ENCODE peak calls at places on chromosomes 13 and 19, in five cellular contexts. K, D, H, P and X are unnamed samples.

GRCh38 chr19:35388277-35389054 is 17.6 kb downstream of the GPR42 start:
- DNase-seq in H (no peak), K (no peak), P (no peak), D (no peak), X (no peak)

GRCh38 chr13:62767473-62767872 is 1351.8 kb upstream of the PCDH20 start:
- DNase-seq in P (no peak), D (no peak), K (no peak), H (no peak), X (no peak)

GRCh38 chr13:20198781-20199180 is 6.0 kb upstream of the GJB2 start:
- DNase-seq in K (no peak), H (no peak), P (no peak), D (peak; percentile 84), X (no peak)

GRCh38 chr13:31850041-31850440 is 110.7 kb downstream of the RXFP2 start:
- DNase-seq in H (no peak), D (no peak), K (no peak), P (no peak), X (no peak)

GRCh38 chr19:44571830-44572661 is 41.3 kb upstream of the IGSF23 start:
- DNase-seq in H (no peak), K (no peak), D (no peak), P (no peak), X (no peak)

GRCh38 chr13:41295973-41296372 is 15.1 kb upstream of the NAA16 start:
- DNase-seq in H (no peak), D (no peak), K (no peak), P (no peak), X (no peak)

GRCh38 chr13:107185889-107186288 is 618.0 kb upstream of the ARGLU1 start:
- DNase-seq in D (peak; percentile 61), P (no peak), K (no peak), H (no peak), X (no peak)

GRCh38 chr19:38265213-38265861 is 964 bp downstream of the SPINT2 start:
- DNase-seq in H (no peak), D (peak; percentile 33), K (peak; percentile 56), P (no peak), X (peak; percentile 61)

GRCh38 chr19:39032164-39032918 is at the start of gene FBXO27:
- DNase-seq in H (no peak), D (peak; percentile 21), K (no peak), P (peak; percentile 72), X (peak; percentile 92)

DNA sequence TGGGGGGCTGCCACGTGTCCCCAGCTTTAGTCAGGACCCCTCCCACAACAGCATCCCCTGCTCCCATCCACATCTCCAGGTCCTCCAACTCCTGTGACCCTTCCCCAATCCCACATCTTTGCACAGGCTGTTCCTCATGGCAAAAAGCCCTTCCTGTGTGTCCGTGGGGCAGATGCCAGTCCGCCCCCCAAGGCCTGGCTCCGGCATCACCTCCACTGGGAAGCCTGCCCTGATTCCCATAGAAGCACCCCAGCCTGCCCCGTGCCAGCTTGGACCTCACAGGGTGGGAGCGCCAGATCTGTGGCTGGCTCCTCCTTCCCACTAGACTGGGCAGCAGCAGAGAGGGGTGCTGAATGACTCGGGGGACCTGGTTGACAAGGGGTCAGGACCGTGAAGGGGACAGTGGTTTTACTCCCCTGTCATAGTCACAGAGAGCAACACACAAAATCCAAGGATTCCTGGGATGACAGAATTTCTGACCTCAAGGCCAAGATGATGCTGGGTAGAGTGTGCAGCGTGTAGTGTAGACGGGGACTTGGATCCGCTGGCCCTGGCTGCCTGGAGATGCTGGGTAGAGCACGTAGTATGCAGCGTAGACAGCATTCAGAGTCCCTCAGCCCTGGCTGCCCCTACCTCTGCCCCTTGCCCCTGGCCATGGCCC is 13.3 kb downstream of the KLF2 start:
- DNase-seq in H (no peak), P (no peak), K (no peak), D (peak; percentile 32), X (no peak)
- H3K4me3 ChIP-seq in H (peak overlapping the region; percentile 63), P (no peak overlapping the region), K (no peak overlapping the region), D (no peak overlapping the region), X (no peak overlapping the region)

GRCh38 chr13:51958217-51958547 is 53.1 kb downstream of the ATP7B start:
- DNase-seq in H (no peak), P (no peak), D (no peak), K (no peak), X (no peak)
- H3K27me3 ChIP-seq in H (no peaks in the 10 kb centered on the region), P (no peaks in the 10 kb centered on the region), D (no peaks in the 10 kb centered on the region), K (no peaks in the 10 kb centered on the region), X (no peaks in the 10 kb centered on the region)

DNA sequence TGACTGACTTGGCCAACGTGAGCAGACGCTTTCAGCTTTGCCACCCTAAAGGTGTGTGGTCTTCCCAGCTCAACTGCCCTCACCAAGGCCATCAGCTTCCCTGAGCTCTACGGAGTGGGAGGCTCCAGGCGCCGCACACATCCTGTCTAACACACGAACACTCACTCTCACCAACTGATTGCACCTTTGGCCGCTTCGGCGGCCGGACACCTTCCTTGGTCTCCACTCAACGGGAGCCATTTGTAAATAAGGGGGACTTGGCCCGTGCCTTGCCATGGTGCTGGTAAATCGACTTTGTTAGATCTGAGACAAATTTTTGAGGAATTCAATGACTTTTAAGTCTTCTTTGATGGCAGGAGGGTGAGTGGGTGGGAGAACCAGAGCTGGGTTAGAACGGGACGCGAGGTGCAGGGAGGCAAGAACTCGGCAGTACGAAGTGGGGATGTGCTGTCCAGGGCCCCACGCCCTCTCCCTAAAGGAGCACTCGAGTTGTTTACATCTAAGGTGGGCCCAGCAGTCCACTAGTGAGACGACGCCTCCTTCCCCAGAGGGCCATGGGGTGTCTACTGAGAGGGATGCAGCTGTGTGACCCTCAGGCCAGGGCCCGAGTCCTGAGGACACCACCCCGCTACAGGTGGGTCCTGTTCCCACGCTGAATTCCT is 4.4 kb downstream of the C13orf46 start:
- DNase-seq in D (no peak), H (no peak), K (no peak), P (no peak), X (no peak)
- H3K4me3 ChIP-seq in D (no peak overlapping the region), H (no peak overlapping the region), K (peak overlapping the region; percentile 17), P (no peak overlapping the region), X (no peak overlapping the region)

GRCh38 chr19:28424662-28425430 is 788.1 kb downstream of the UQCRFS1 start:
- DNase-seq in D (peak; percentile 76), K (no peak), P (no peak), H (no peak), X (no peak)
- H3K27me3 ChIP-seq in D (no peaks in the 10 kb centered on the region), K (no peaks in the 10 kb centered on the region), P (no peaks in the 10 kb centered on the region), H (no peaks in the 10 kb centered on the region), X (no peaks in the 10 kb centered on the region)

GRCh38 chr19:46788968-46789338 is 559 bp upstream of the SLC1A5 start:
- DNase-seq in D (no peak), H (no peak), K (no peak), P (no peak), X (no peak)
- H3K4me3 ChIP-seq in D (no peak overlapping the region), H (peak overlapping the region; percentile 44), K (no peak overlapping the region), P (no peak overlapping the region), X (no peak overlapping the region)

DNA sequence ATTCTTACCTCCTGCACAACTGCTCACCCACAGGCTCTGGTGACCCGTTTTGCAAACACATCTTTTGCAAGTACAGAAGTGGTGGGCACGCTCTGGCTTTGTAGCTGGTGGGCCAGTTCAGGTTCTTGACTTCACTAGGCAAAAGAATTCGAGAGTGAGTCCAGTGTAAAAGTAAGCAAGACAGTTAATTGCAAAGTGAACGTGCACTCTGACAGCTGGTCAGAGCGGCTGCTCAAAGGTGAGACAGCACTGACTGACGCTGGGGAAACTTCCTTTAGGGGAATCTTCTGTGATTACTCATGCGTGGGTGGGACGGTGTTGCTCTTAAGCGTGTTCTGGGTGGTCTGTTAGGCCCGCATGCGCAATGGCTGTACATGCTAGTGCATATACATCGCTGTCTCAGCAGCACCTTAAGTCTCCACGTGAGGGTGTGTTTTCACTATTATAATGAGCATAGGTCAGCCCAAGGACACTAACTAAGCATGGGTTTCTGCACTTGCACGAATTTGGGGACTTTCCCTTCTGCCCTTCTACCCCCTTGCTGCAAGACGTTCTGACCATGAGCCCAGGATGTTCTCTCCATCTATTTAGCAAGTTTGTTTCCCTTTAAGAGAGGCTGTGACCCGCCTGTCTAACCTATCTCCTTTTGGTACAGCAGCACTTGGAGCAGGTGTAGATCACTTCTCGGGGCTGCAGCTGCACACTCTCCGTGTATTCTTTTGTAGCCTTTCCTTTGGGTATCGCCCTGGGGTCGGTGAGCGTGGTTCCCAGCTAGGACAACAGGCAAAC is 30.2 kb upstream of the CD33 start:
- DNase-seq in H (no peak), D (no peak), K (no peak), P (no peak), X (no peak)
- H3K27me3 ChIP-seq in H (no peaks in the 10 kb centered on the region), D (no peaks in the 10 kb centered on the region), K (no peaks in the 10 kb centered on the region), P (no peaks in the 10 kb centered on the region), X (no peaks in the 10 kb centered on the region)

GRCh38 chr19:48768989-48769713 is 13.8 kb downstream of the FGF21 start:
- DNase-seq in K (no peak), D (peak; percentile 38), P (no peak), H (no peak), X (no peak)
- H3K4me3 ChIP-seq in K (no peak overlapping the region), D (no peak overlapping the region), P (no peak overlapping the region), H (no peak overlapping the region), X (no peak overlapping the region)